ENCODE peak calls at places on chromosomes 11 and 22, in seven cellular contexts. M is T-cell, R is heart left ventricle, G is HepG2, Z is left cardiac atrium, O is pancreas, K is lower lobe of right lung. A is an unnamed sample.

GRCh38 chr11:87712802-87713202 is 462.4 kb downstream of the RAB38 start:
- ATAC-seq in M (no peak), R (no peak), G (no peak), Z (no peak), O (no peak), K (no peak), A (no peak)

GRCh38 chr11:848988-849824 is 6.6 kb downstream of the TSPAN4 start:
- ATAC-seq in M (peak), R (no peak), G (no peak), Z (no peak), O (no peak), K (no peak), A (no peak)

GRCh38 chr11:113690619-113691569 is 15.2 kb downstream of the TMPRSS5 start:
- ATAC-seq in M (no peak), R (peak), G (peak), Z (no peak), O (peak), K (peak), A (no peak)

GRCh38 chr11:18012314-18012905 is 437 bp downstream of the SERGEF start:
- ATAC-seq in M (peak), R (peak), G (peak), Z (peak), O (peak), K (peak), A (peak)

GRCh38 chr22:39597236-39597869 is 26.8 kb downstream of the CACNA1I start:
- ATAC-seq in M (no peak), R (no peak), G (peak), Z (no peak), O (no peak), K (peak), A (no peak)

GRCh38 chr22:22772396-22772795 is 115.2 kb upstream of the IGLL5 start:
- ATAC-seq in M (no peak), R (no peak), G (no peak), Z (no peak), O (no peak), K (no peak), A (no peak)

GRCh38 chr11:33534575-33534974 is 166.1 kb downstream of the C11orf91 start:
- ATAC-seq in M (no peak), R (no peak), G (no peak), Z (no peak), O (no peak), K (no peak), A (no peak)

GRCh38 chr22:50215297-50216049 is 14.7 kb downstream of the SELENOO start:
- ATAC-seq in M (no peak), R (no peak), G (no peak), Z (no peak), O (no peak), K (no peak), A (no peak)

GRCh38 chr22:27692243-27692642 is 109.3 kb downstream of the MN1 start:
- ATAC-seq in M (no peak), R (no peak), G (no peak), Z (no peak), O (no peak), K (no peak), A (no peak)

GRCh38 chr22:29780781-29781676 is 13.9 kb downstream of the UQCR10 start:
- ATAC-seq in M (no peak), R (peak), G (peak), Z (peak), O (no peak), K (no peak), A (no peak)

GRCh38 chr22:30121988-30122387 is 41.7 kb downstream of the HORMAD2 start:
- ATAC-seq in M (no peak), R (no peak), G (no peak), Z (no peak), O (no peak), K (no peak), A (no peak)

GRCh38 chr11:12723410-12724297 is 49.4 kb downstream of the TEAD1 start:
- ATAC-seq in M (no peak), R (no peak), G (peak), Z (no peak), O (peak), K (peak), A (no peak)

GRCh38 chr22:37803195-37803635 is 4.5 kb upstream of the GCAT start:
- ATAC-seq in M (no peak), R (no peak), G (no peak), Z (no peak), O (no peak), K (no peak), A (no peak)

GRCh38 chr11:3866836-3867208 is 11.4 kb downstream of the STIM1 start:
- ATAC-seq in M (no peak), R (no peak), G (peak), Z (no peak), O (no peak), K (no peak), A (no peak)

GRCh38 chr11:63841554-63841953 is 2.6 kb downstream of the MARK2 start:
- ATAC-seq in M (no peak), R (no peak), G (no peak), Z (no peak), O (no peak), K (peak), A (no peak)

GRCh38 chr11:47071871-47072270 is 104.8 kb downstream of the ARFGAP2 start:
- ATAC-seq in M (no peak), R (peak), G (no peak), Z (no peak), O (no peak), K (no peak), A (no peak)

GRCh38 chr22:19810381-19811141 is 44.1 kb downstream of the GNB1L start:
- ATAC-seq in M (peak), R (no peak), G (no peak), Z (no peak), O (no peak), K (no peak), A (no peak)

GRCh38 chr11:79296113-79296512 is 144.7 kb downstream of the TENM4 start:
- ATAC-seq in M (no peak), R (no peak), G (no peak), Z (no peak), O (no peak), K (no peak), A (no peak)

GRCh38 chr22:24169439-24170058 is 11.7 kb upstream of the SUSD2 start:
- ATAC-seq in M (peak), R (no peak), G (no peak), Z (no peak), O (no peak), K (no peak), A (no peak)

GRCh38 chr22:36737776-36738175 is 34.2 kb upstream of the CACNG2 start:
- ATAC-seq in M (no peak), R (peak), G (no peak), Z (no peak), O (no peak), K (peak), A (peak)

GRCh38 chr11:72451836-72452376 is 17.6 kb upstream of the CLPB start:
- ATAC-seq in M (no peak), R (no peak), G (no peak), Z (no peak), O (peak), K (no peak), A (no peak)

GRCh38 chr11:75386912-75387311 is 12.4 kb upstream of the RPS3 start:
- ATAC-seq in M (no peak), R (no peak), G (no peak), Z (no peak), O (no peak), K (peak), A (no peak)

GRCh38 chr11:58977470-58977869 is 38.2 kb downstream of the GLYATL1 start:
- ATAC-seq in M (no peak), R (no peak), G (no peak), Z (no peak), O (no peak), K (no peak), A (no peak)

GRCh38 chr11:46600162-46600561 is 6.3 kb upstream of the AMBRA1 start:
- ATAC-seq in M (no peak), R (peak), G (no peak), Z (no peak), O (no peak), K (no peak), A (no peak)

GRCh38 chr11:118789501-118790356 is 1.2 kb downstream of the DDX6 start:
- ATAC-seq in M (no peak), R (peak), G (no peak), Z (no peak), O (peak), K (no peak), A (no peak)

GRCh38 chr22:24198682-24199052 is 17.4 kb downstream of the SUSD2 start:
- ATAC-seq in M (no peak), R (no peak), G (no peak), Z (no peak), O (no peak), K (no peak), A (no peak)

GRCh38 chr11:73889019-73889418 is 12.2 kb downstream of the PAAF1 start:
- ATAC-seq in M (no peak), R (no peak), G (no peak), Z (no peak), O (peak), K (no peak), A (no peak)

GRCh38 chr11:111069076-111069475 is 176.4 kb upstream of the POU2AF2 start:
- ATAC-seq in M (no peak), R (no peak), G (peak), Z (no peak), O (no peak), K (no peak), A (no peak)

GRCh38 chr11:61730222-61730994 is 22.0 kb upstream of the MYRF start:
- ATAC-seq in M (no peak), R (no peak), G (no peak), Z (no peak), O (peak), K (peak), A (no peak)

GRCh38 chr22:21938906-21939305 is 13.7 kb downstream of the PPM1F start:
- ATAC-seq in M (no peak), R (no peak), G (peak), Z (no peak), O (no peak), K (no peak), A (no peak)

A was measured in stimulated activated memory B cell treated with anti-CD40 and anti-IgM and Interleukin-4, amounts not matched to agents 10 μg/mL and 1 μg/mL and 100 μg/mL, for 72 hours.